ENCODE peak calls at places on chromosome 5, in four cellular contexts. One of them, this sample, is unnamed.

GRCh38 chr5:158992104-158992740 is 107.5 kb downstream of the EBF1 start:
- DNase-seq in astrocyte of the spinal cord: peak
- DNase-seq in MM.1S: no peak
- DNase-seq in WERI-Rb-1: no peak
- DNase-seq in this sample: no peak

GRCh38 chr5:78005021-78005785 is 229.1 kb upstream of the TBCA start:
- DNase-seq in MM.1S: no peak
- DNase-seq in WERI-Rb-1: no peak
- DNase-seq in astrocyte of the spinal cord: peak
- DNase-seq in this sample: no peak

GRCh38 chr5:14357441-14357840 is 214.3 kb downstream of the TRIO start:
- DNase-seq in astrocyte of the spinal cord: no peak
- DNase-seq in MM.1S: no peak
- DNase-seq in WERI-Rb-1: no peak
- DNase-seq in this sample: no peak

GRCh38 chr5:68922172-68922987 is 171.4 kb upstream of the SLC30A5 start:
- DNase-seq in MM.1S: no peak
- DNase-seq in astrocyte of the spinal cord: no peak
- DNase-seq in WERI-Rb-1: no peak
- DNase-seq in this sample: no peak

GRCh38 chr5:117943521-117943920 is 1044.8 kb downstream of the DTWD2 start:
- DNase-seq in astrocyte of the spinal cord: no peak
- DNase-seq in MM.1S: no peak
- DNase-seq in WERI-Rb-1: no peak
- DNase-seq in this sample: no peak

GRCh38 chr5:149680810-149681221 is 49.3 kb upstream of the PPARGC1B start:
- DNase-seq in astrocyte of the spinal cord: no peak
- DNase-seq in WERI-Rb-1: no peak
- DNase-seq in MM.1S: no peak
- DNase-seq in this sample: peak

GRCh38 chr5:177444106-177445051 is 2.2 kb upstream of the PRR7 start:
- DNase-seq in astrocyte of the spinal cord: no peak
- DNase-seq in MM.1S: peak
- DNase-seq in WERI-Rb-1: no peak
- DNase-seq in this sample: peak

GRCh38 chr5:69528015-69528414 is 32.0 kb upstream of the GTF2H2C start:
- DNase-seq in WERI-Rb-1: no peak
- DNase-seq in astrocyte of the spinal cord: no peak
- DNase-seq in MM.1S: no peak
- DNase-seq in this sample: no peak

GRCh38 chr5:178281321-178281720 is 48.7 kb upstream of the PHYKPL start:
- DNase-seq in WERI-Rb-1: no peak
- DNase-seq in astrocyte of the spinal cord: no peak
- DNase-seq in MM.1S: no peak
- DNase-seq in this sample: no peak

GRCh38 chr5:118863345-118863744 is 125.0 kb downstream of the DTWD2 start:
- DNase-seq in WERI-Rb-1: no peak
- DNase-seq in astrocyte of the spinal cord: peak
- DNase-seq in MM.1S: no peak
- DNase-seq in this sample: no peak

GRCh38 chr5:136424835-136425694 is 59.7 kb upstream of the TRPC7 start:
- DNase-seq in astrocyte of the spinal cord: peak
- DNase-seq in MM.1S: peak
- DNase-seq in WERI-Rb-1: peak
- DNase-seq in this sample: peak

GRCh38 chr5:96567188-96567587 is 95.0 kb upstream of the CAST start:
- DNase-seq in astrocyte of the spinal cord: peak
- DNase-seq in MM.1S: no peak
- DNase-seq in WERI-Rb-1: no peak
- DNase-seq in this sample: no peak

GRCh38 chr5:39201160-39201794 is 18.1 kb downstream of the FYB1 start:
- DNase-seq in MM.1S: no peak
- DNase-seq in WERI-Rb-1: no peak
- DNase-seq in astrocyte of the spinal cord: no peak
- DNase-seq in this sample: no peak

GRCh38 chr5:159782197-159782994 is 133.9 kb upstream of the ADRA1B start:
- DNase-seq in astrocyte of the spinal cord: no peak
- DNase-seq in MM.1S: no peak
- DNase-seq in WERI-Rb-1: no peak
- DNase-seq in this sample: peak

GRCh38 chr5:20087299-20087698 is 99.3 kb upstream of the CDH18 start:
- DNase-seq in MM.1S: peak
- DNase-seq in WERI-Rb-1: no peak
- DNase-seq in astrocyte of the spinal cord: no peak
- DNase-seq in this sample: no peak

GRCh38 chr5:119166026-119166425 is 95.1 kb downstream of the DMXL1 start:
- DNase-seq in WERI-Rb-1: no peak
- DNase-seq in MM.1S: no peak
- DNase-seq in astrocyte of the spinal cord: no peak
- DNase-seq in this sample: no peak

GRCh38 chr5:163696270-163696887 is 191.0 kb downstream of the MAT2B start:
- DNase-seq in astrocyte of the spinal cord: peak
- DNase-seq in WERI-Rb-1: peak
- DNase-seq in MM.1S: peak
- DNase-seq in this sample: peak

GRCh38 chr5:6750142-6750840 is 37.1 kb downstream of the TENT4A start:
- DNase-seq in astrocyte of the spinal cord: no peak
- DNase-seq in MM.1S: no peak
- DNase-seq in WERI-Rb-1: no peak
- DNase-seq in this sample: no peak

GRCh38 chr5:34751807-34752736 is 86.9 kb upstream of the TTC23L start:
- DNase-seq in MM.1S: no peak
- DNase-seq in WERI-Rb-1: no peak
- DNase-seq in astrocyte of the spinal cord: no peak
- DNase-seq in this sample: no peak

GRCh38 chr5:169758886-169759285 is 121.8 kb downstream of the DOCK2 start:
- DNase-seq in astrocyte of the spinal cord: no peak
- DNase-seq in MM.1S: no peak
- DNase-seq in WERI-Rb-1: no peak
- DNase-seq in this sample: no peak

GRCh38 chr5:54658014-54658413 is 140.5 kb downstream of the SNX18 start:
- DNase-seq in WERI-Rb-1: no peak
- DNase-seq in MM.1S: no peak
- DNase-seq in astrocyte of the spinal cord: peak
- DNase-seq in this sample: no peak

GRCh38 chr5:159166416-159166815 is 42.9 kb downstream of the RNF145 start:
- DNase-seq in WERI-Rb-1: no peak
- DNase-seq in MM.1S: no peak
- DNase-seq in astrocyte of the spinal cord: no peak
- DNase-seq in this sample: no peak

GRCh38 chr5:126868961-126869451 is 92.1 kb downstream of the LMNB1 start:
- DNase-seq in WERI-Rb-1: no peak
- DNase-seq in MM.1S: no peak
- DNase-seq in astrocyte of the spinal cord: peak
- DNase-seq in this sample: peak

GRCh38 chr5:126219616-126220015 is 203.6 kb upstream of the GRAMD2B start:
- DNase-seq in MM.1S: no peak
- DNase-seq in WERI-Rb-1: no peak
- DNase-seq in astrocyte of the spinal cord: no peak
- DNase-seq in this sample: no peak

GRCh38 chr5:138936225-138936967 is 61.3 kb upstream of the LRRTM2 start:
- DNase-seq in WERI-Rb-1: peak
- DNase-seq in MM.1S: no peak
- DNase-seq in astrocyte of the spinal cord: no peak
- DNase-seq in this sample: no peak

GRCh38 chr5:124650960-124651662 is 95.3 kb downstream of the ZNF608 start:
- DNase-seq in astrocyte of the spinal cord: peak
- DNase-seq in WERI-Rb-1: no peak
- DNase-seq in MM.1S: no peak
- DNase-seq in this sample: no peak

GRCh38 chr5:157778121-157778805 is 34.8 kb downstream of the LSM11 start:
- DNase-seq in MM.1S: no peak
- DNase-seq in astrocyte of the spinal cord: peak
- DNase-seq in WERI-Rb-1: no peak
- DNase-seq in this sample: no peak

GRCh38 chr5:7805379-7805778 is 45.6 kb downstream of the CFAP90 start:
- DNase-seq in WERI-Rb-1: peak
- DNase-seq in astrocyte of the spinal cord: no peak
- DNase-seq in MM.1S: peak
- DNase-seq in this sample: no peak

GRCh38 chr5:56128166-56128565 is 105.0 kb downstream of the ANKRD55 start:
- DNase-seq in astrocyte of the spinal cord: no peak
- DNase-seq in WERI-Rb-1: no peak
- DNase-seq in MM.1S: no peak
- DNase-seq in this sample: no peak

GRCh38 chr5:60993875-60994571 is 49.0 kb downstream of the NDUFAF2 start:
- DNase-seq in MM.1S: no peak
- DNase-seq in WERI-Rb-1: no peak
- DNase-seq in astrocyte of the spinal cord: no peak
- DNase-seq in this sample: no peak

GRCh38 chr5:40720071-40720470 is 35.7 kb downstream of the TTC33 start:
- DNase-seq in WERI-Rb-1: no peak
- DNase-seq in astrocyte of the spinal cord: no peak
- DNase-seq in MM.1S: no peak
- DNase-seq in this sample: no peak

GRCh38 chr5:40716590-40716989 is 36.9 kb downstream of the PTGER4 start:
- DNase-seq in MM.1S: no peak
- DNase-seq in astrocyte of the spinal cord: no peak
- DNase-seq in WERI-Rb-1: no peak
- DNase-seq in this sample: no peak

GRCh38 chr5:40717281-40717680 is 37.6 kb downstream of the PTGER4 start:
- DNase-seq in WERI-Rb-1: no peak
- DNase-seq in MM.1S: no peak
- DNase-seq in astrocyte of the spinal cord: peak
- DNase-seq in this sample: no peak

DNA sequence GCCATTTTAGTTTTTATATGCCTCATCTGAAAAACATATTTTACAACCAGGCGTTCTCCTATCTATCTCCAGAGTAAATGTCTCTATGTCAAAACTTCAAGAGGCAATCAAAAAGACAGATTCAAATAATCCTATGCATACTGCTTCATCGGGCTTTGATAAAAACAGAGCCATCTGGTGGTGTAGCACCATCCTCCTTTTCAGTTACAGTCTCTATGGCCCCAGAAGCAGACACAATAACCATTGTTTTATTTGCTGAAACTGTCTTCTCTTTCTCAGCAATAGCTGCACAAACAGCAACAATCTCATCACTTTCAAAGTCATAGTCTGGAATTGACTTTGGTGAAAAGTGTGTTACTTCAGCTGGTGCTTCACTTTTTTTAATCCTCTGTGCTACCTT is 36.3 kb downstream of the PTGER4 start:
- DNase-seq in astrocyte of the spinal cord: no peak
- DNase-seq in WERI-Rb-1: no peak
- DNase-seq in MM.1S: no peak
- DNase-seq in this sample: no peak
- TF ChIP-seq CTCF in astrocyte of the spinal cord: peak
- TF ChIP-seq CTCF in WERI-Rb-1: peak
- TF ChIP-seq CTCF in MM.1S: peak
- TF ChIP-seq CTCF in this sample: no peak

DNA sequence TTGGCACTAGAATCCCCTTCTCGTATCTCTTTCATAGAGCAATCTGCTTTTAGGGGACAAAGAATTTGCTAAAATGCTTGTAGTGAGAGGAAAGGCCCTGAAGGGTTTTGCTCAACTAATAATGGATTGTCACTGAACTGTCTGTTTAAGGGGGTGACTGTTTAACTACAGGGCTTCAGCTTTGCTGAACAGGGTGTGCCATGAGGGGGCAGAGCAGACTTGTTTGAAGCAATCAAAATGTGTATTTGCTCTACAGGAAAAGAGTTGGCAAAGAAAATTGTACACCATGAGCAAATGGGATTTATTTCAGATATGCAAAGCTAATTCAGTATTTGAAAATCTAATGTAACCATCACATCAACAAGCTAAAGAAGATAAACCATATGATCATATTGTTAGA is 154.3 kb downstream of the GABRG2 start:
- DNase-seq in WERI-Rb-1: no peak
- DNase-seq in astrocyte of the spinal cord: no peak
- DNase-seq in MM.1S: no peak
- DNase-seq in this sample: no peak
- TF ChIP-seq CTCF in WERI-Rb-1: no peak
- TF ChIP-seq CTCF in astrocyte of the spinal cord: no peak
- TF ChIP-seq CTCF in MM.1S: no peak
- TF ChIP-seq CTCF in this sample: no peak

DNA sequence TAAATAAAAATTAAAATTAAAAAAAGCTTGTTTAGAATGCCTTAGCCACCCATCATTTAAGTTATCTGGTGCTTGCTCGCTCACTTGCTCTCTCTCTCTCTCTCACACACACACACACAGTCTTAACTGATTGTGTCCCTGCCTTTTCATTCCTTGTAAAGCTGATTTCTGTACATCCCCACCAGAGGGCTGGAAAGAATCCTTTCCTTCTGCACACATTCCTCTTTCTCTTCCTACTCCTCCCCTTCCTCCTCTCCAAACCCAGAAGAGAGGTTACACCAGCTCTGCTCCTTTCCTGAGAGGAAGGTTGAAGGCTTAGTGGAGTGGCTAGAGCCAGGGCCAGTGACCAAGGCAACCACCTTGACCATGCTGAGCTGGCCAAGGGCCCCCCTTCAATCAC is 25.7 kb downstream of the STK10 start:
- DNase-seq in WERI-Rb-1: no peak
- DNase-seq in MM.1S: no peak
- DNase-seq in astrocyte of the spinal cord: no peak
- DNase-seq in this sample: no peak
- TF ChIP-seq CTCF in WERI-Rb-1: no peak
- TF ChIP-seq CTCF in MM.1S: no peak
- TF ChIP-seq CTCF in astrocyte of the spinal cord: peak
- TF ChIP-seq CTCF in this sample: no peak

DNA sequence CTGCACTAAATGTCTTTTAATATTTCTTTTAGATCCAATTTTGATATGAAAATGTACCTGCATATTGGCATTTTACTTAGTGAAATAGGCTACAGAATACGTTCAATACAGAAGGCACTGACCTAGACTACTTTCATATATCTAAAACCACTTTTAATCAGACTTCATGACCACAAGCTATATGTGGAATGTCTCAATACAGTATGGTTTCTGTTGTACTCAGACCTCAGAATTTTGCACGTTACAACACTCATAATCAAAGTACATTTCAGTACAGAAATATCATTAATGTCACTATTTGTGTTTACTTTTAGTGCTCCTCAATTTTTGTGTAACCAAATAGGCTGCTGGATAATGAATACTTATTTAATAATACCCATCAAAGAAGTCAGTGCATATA is 74.8 kb downstream of the MEF2C start:
- DNase-seq in WERI-Rb-1: no peak
- DNase-seq in MM.1S: peak
- DNase-seq in astrocyte of the spinal cord: no peak
- DNase-seq in this sample: no peak
- TF ChIP-seq CTCF in WERI-Rb-1: no peak
- TF ChIP-seq CTCF in MM.1S: no peak
- TF ChIP-seq CTCF in astrocyte of the spinal cord: no peak
- TF ChIP-seq CTCF in this sample: no peak

DNA sequence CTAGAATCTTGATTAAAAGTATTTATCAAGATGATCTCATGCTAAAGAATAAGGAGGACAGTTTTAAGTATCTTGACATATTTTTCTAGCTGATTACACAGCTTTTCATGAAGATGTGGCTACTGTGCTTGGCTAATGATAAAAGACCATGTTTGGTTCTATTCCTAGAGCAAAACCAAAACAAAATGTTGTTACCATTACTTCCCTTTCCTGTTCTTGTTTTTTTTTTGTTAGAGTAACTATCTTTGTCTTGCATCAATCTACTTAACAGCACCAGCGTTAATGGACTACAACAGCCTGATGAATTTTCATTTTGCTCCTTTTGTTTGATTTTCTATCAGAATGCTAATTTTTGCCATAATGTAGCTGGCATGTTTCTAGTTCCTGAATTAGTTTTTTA is 86.2 kb upstream of the DHFR start:
- DNase-seq in WERI-Rb-1: no peak
- DNase-seq in astrocyte of the spinal cord: no peak
- DNase-seq in MM.1S: no peak
- DNase-seq in this sample: no peak
- TF ChIP-seq CTCF in WERI-Rb-1: no peak
- TF ChIP-seq CTCF in astrocyte of the spinal cord: no peak
- TF ChIP-seq CTCF in MM.1S: no peak
- TF ChIP-seq CTCF in this sample: no peak

This sample was measured in GM13976.